ENCODE peak calls at places on chromosomes 11 and 22, in six cellular contexts. One of them, this sample, is unnamed. For H3K4me1, the result is how much of the 10 kb centered on the place peaks cover.

GRCh38 chr11:102007567-102008437 is 39.4 kb upstream of the CFAP300 start:
- DNase-seq in Caco-2: peak
- DNase-seq in adrenal gland: no peak
- DNase-seq in suprapubic skin: no peak
- DNase-seq in neuronal stem cell: peak
- DNase-seq in SJSA1: no peak
- DNase-seq in this sample: no peak

GRCh38 chr11:3058753-3059664 is 1.8 kb upstream of the CARS1 start:
- DNase-seq in Caco-2: no peak
- DNase-seq in adrenal gland: no peak
- DNase-seq in suprapubic skin: no peak
- DNase-seq in neuronal stem cell: no peak
- DNase-seq in SJSA1: peak
- DNase-seq in this sample: peak

GRCh38 chr22:30968015-30968923 is at the start of gene MORC2:
- DNase-seq in Caco-2: peak
- DNase-seq in adrenal gland: peak
- DNase-seq in suprapubic skin: peak
- DNase-seq in neuronal stem cell: peak
- DNase-seq in SJSA1: peak
- DNase-seq in this sample: no peak

GRCh38 chr11:34855754-34856095 is 60.5 kb downstream of the APIP start:
- DNase-seq in Caco-2: no peak
- DNase-seq in adrenal gland: no peak
- DNase-seq in suprapubic skin: no peak
- DNase-seq in neuronal stem cell: no peak
- DNase-seq in SJSA1: no peak
- DNase-seq in this sample: no peak

GRCh38 chr11:31607914-31608313 is 98.3 kb downstream of the ELP4 start:
- DNase-seq in Caco-2: no peak
- DNase-seq in adrenal gland: no peak
- DNase-seq in suprapubic skin: no peak
- DNase-seq in neuronal stem cell: no peak
- DNase-seq in SJSA1: no peak
- DNase-seq in this sample: no peak

GRCh38 chr11:70116386-70117077 is 38.4 kb downstream of the ANO1 start:
- DNase-seq in Caco-2: no peak
- DNase-seq in adrenal gland: no peak
- DNase-seq in suprapubic skin: no peak
- DNase-seq in neuronal stem cell: no peak
- DNase-seq in SJSA1: no peak
- DNase-seq in this sample: no peak

GRCh38 chr11:129115652-129116585 is 76.2 kb downstream of the ARHGAP32 start:
- DNase-seq in Caco-2: peak
- DNase-seq in adrenal gland: no peak
- DNase-seq in suprapubic skin: no peak
- DNase-seq in neuronal stem cell: no peak
- DNase-seq in SJSA1: no peak
- DNase-seq in this sample: no peak

GRCh38 chr11:68998390-68998911 is 14.6 kb downstream of the MRGPRF start:
- DNase-seq in Caco-2: peak
- DNase-seq in adrenal gland: peak
- DNase-seq in suprapubic skin: peak
- DNase-seq in neuronal stem cell: no peak
- DNase-seq in SJSA1: peak
- DNase-seq in this sample: no peak

GRCh38 chr11:110075822-110076208 is 17.4 kb upstream of the ZC3H12C start:
- DNase-seq in Caco-2: no peak
- DNase-seq in adrenal gland: no peak
- DNase-seq in suprapubic skin: no peak
- DNase-seq in neuronal stem cell: no peak
- DNase-seq in SJSA1: no peak
- DNase-seq in this sample: no peak

GRCh38 chr11:26649884-26650283 is 72.0 kb downstream of the SLC5A12 start:
- DNase-seq in Caco-2: peak
- DNase-seq in adrenal gland: peak
- DNase-seq in suprapubic skin: no peak
- DNase-seq in neuronal stem cell: peak
- DNase-seq in SJSA1: no peak
- DNase-seq in this sample: peak

GRCh38 chr22:20076627-20077172 is 3.3 kb upstream of the DGCR8 start:
- DNase-seq in Caco-2: no peak
- DNase-seq in adrenal gland: no peak
- DNase-seq in suprapubic skin: no peak
- DNase-seq in neuronal stem cell: no peak
- DNase-seq in SJSA1: no peak
- DNase-seq in this sample: no peak

GRCh38 chr22:43996170-43996980 is 27.7 kb upstream of the PARVB start:
- DNase-seq in Caco-2: no peak
- DNase-seq in adrenal gland: peak
- DNase-seq in suprapubic skin: no peak
- DNase-seq in neuronal stem cell: no peak
- DNase-seq in SJSA1: no peak
- DNase-seq in this sample: peak

GRCh38 chr22:24833881-24834495 is 28.0 kb downstream of the SGSM1 start:
- DNase-seq in Caco-2: no peak
- DNase-seq in adrenal gland: no peak
- DNase-seq in suprapubic skin: no peak
- DNase-seq in neuronal stem cell: no peak
- DNase-seq in SJSA1: no peak
- DNase-seq in this sample: no peak

GRCh38 chr11:114762437-114762836 is 84.1 kb downstream of the NXPE2 start:
- DNase-seq in Caco-2: peak
- DNase-seq in adrenal gland: peak
- DNase-seq in suprapubic skin: no peak
- DNase-seq in neuronal stem cell: peak
- DNase-seq in SJSA1: peak
- DNase-seq in this sample: peak

GRCh38 chr11:71153005-71153395 is 99.4 kb downstream of the SHANK2 start:
- DNase-seq in Caco-2: no peak
- DNase-seq in adrenal gland: peak
- DNase-seq in suprapubic skin: peak
- DNase-seq in neuronal stem cell: no peak
- DNase-seq in SJSA1: no peak
- DNase-seq in this sample: no peak

GRCh38 chr11:2945757-2946287 is 16.6 kb upstream of the PHLDA2 start:
- DNase-seq in Caco-2: no peak
- DNase-seq in adrenal gland: no peak
- DNase-seq in suprapubic skin: no peak
- DNase-seq in neuronal stem cell: no peak
- DNase-seq in SJSA1: no peak
- DNase-seq in this sample: no peak

DNA sequence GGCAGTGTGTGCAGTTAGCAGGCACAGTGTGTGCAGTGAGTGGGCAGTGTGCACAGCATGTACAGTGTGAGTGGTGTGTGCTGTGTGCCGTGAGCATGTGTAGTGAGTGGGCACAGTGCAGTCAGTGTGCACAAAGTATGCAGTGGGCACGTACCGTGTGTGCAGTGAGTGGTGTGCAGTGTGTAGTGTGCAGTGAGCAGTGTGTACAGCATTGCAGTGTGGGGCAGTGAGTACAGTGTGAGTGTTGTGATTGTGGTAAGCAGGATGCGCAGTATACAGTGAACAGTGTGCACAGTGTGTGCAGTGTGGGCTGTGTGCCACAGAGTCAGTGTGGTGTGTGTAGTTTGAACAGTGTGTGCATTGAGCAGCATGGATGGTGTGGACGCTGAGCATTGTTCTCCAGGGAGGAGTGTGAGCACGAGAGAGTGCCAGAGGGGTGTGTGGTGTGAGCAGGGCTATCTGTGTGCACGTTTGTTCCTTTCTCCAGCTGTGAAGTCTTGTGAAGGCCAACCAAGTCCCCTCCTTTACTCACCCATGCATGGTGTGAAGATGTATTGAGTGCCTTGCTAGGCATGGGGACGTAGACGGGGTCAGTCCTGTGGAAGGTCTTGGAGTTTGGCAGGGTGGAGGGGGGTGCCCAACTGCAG is 3.1 kb downstream of the SHANK3 start:
- DNase-seq in Caco-2: no peak
- DNase-seq in adrenal gland: no peak
- DNase-seq in suprapubic skin: peak
- DNase-seq in neuronal stem cell: no peak
- DNase-seq in SJSA1: peak
- DNase-seq in this sample: no peak
- H3K4me3 ChIP-seq in Caco-2: peak
- H3K4me3 ChIP-seq in adrenal gland: no peak
- H3K4me3 ChIP-seq in suprapubic skin: peak
- H3K4me3 ChIP-seq in neuronal stem cell: peak
- H3K4me3 ChIP-seq in SJSA1: no peak
- H3K4me3 ChIP-seq in this sample: peak

GRCh38 chr22:38501797-38502672 is 4.1 kb downstream of the DDX17 start:
- DNase-seq in Caco-2: no peak
- DNase-seq in adrenal gland: no peak
- DNase-seq in suprapubic skin: no peak
- DNase-seq in neuronal stem cell: no peak
- DNase-seq in SJSA1: no peak
- DNase-seq in this sample: no peak

GRCh38 chr22:38494498-38494897 is 11.6 kb downstream of the DDX17 start:
- DNase-seq in Caco-2: no peak
- DNase-seq in adrenal gland: no peak
- DNase-seq in suprapubic skin: no peak
- DNase-seq in neuronal stem cell: no peak
- DNase-seq in SJSA1: no peak
- DNase-seq in this sample: no peak

GRCh38 chr22:38503021-38503420 is 3.1 kb downstream of the DDX17 start:
- DNase-seq in Caco-2: no peak
- DNase-seq in adrenal gland: no peak
- DNase-seq in suprapubic skin: no peak
- DNase-seq in neuronal stem cell: no peak
- DNase-seq in SJSA1: no peak
- DNase-seq in this sample: no peak

GRCh38 chr22:38494939-38495338 is 11.2 kb downstream of the DDX17 start:
- DNase-seq in Caco-2: no peak
- DNase-seq in adrenal gland: no peak
- DNase-seq in suprapubic skin: no peak
- DNase-seq in neuronal stem cell: no peak
- DNase-seq in SJSA1: no peak
- DNase-seq in this sample: no peak

DNA sequence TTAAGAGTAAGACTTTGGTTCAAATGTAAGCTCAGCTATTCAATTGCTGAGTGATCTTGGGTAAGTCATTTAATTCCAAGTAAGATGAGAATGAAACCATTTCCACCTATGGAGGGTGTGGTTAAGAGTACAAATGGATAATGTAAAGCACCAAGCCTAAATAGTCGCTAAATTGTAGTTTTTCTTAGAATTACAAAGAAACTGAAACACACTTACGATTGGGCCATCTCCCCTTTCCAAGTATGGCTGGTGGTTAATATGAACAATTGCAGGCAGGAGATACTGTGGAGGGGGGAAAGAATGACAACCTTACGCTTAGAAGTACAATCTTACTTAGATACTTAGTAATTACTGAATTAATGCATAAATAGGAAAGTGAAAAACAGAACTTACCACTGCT is 8.2 kb downstream of the DDX17 start:
- DNase-seq in Caco-2: no peak
- DNase-seq in adrenal gland: no peak
- DNase-seq in suprapubic skin: no peak
- DNase-seq in neuronal stem cell: no peak
- DNase-seq in SJSA1: no peak
- DNase-seq in this sample: no peak
- H3K4me1 ChIP-seq in Caco-2: under half
- H3K4me1 ChIP-seq in adrenal gland: under half
- H3K4me1 ChIP-seq in suprapubic skin: under half
- H3K4me1 ChIP-seq in neuronal stem cell: under half
- H3K4me1 ChIP-seq in SJSA1: under half
- H3K4me1 ChIP-seq in this sample: under half

GRCh38 chr11:121038642-121039409 is 14.9 kb downstream of the TBCEL start:
- DNase-seq in Caco-2: peak
- DNase-seq in adrenal gland: no peak
- DNase-seq in suprapubic skin: no peak
- DNase-seq in neuronal stem cell: no peak
- DNase-seq in SJSA1: no peak
- DNase-seq in this sample: no peak

GRCh38 chr11:121042296-121042695 is 18.4 kb downstream of the TBCEL start:
- DNase-seq in Caco-2: no peak
- DNase-seq in adrenal gland: no peak
- DNase-seq in suprapubic skin: no peak
- DNase-seq in neuronal stem cell: no peak
- DNase-seq in SJSA1: no peak
- DNase-seq in this sample: no peak

GRCh38 chr11:121039971-121040613 is 16.2 kb downstream of the TBCEL start:
- DNase-seq in Caco-2: no peak
- DNase-seq in adrenal gland: no peak
- DNase-seq in suprapubic skin: no peak
- DNase-seq in neuronal stem cell: no peak
- DNase-seq in SJSA1: no peak
- DNase-seq in this sample: no peak

GRCh38 chr11:121040614-121041002 is 16.7 kb downstream of the TBCEL start:
- DNase-seq in Caco-2: no peak
- DNase-seq in adrenal gland: no peak
- DNase-seq in suprapubic skin: no peak
- DNase-seq in neuronal stem cell: no peak
- DNase-seq in SJSA1: no peak
- DNase-seq in this sample: no peak

DNA sequence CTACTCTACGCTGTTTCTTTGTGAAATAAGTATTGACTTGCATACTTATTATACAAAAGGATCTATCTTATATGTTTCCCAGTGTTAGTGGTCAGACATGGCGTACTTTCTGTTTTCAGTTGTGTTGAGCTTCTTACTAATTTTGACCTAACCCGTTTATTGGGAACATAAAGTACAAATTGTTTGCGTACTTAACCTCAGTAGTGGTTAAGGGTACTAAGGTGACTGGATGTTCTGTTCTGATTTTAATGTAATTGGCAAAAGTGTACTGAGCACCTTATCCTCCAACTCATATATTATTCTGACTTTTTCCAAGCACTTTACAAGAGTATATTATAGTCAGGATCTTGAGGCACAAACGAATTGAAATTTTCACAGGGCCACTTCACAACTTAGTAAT is 17.2 kb downstream of the TBCEL start:
- DNase-seq in Caco-2: no peak
- DNase-seq in adrenal gland: no peak
- DNase-seq in suprapubic skin: no peak
- DNase-seq in neuronal stem cell: no peak
- DNase-seq in SJSA1: no peak
- DNase-seq in this sample: no peak
- H3K4me3 ChIP-seq in Caco-2: no peak
- H3K4me3 ChIP-seq in adrenal gland: no peak
- H3K4me3 ChIP-seq in suprapubic skin: no peak
- H3K4me3 ChIP-seq in neuronal stem cell: no peak
- H3K4me3 ChIP-seq in SJSA1: no peak
- H3K4me3 ChIP-seq in this sample: no peak

DNA sequence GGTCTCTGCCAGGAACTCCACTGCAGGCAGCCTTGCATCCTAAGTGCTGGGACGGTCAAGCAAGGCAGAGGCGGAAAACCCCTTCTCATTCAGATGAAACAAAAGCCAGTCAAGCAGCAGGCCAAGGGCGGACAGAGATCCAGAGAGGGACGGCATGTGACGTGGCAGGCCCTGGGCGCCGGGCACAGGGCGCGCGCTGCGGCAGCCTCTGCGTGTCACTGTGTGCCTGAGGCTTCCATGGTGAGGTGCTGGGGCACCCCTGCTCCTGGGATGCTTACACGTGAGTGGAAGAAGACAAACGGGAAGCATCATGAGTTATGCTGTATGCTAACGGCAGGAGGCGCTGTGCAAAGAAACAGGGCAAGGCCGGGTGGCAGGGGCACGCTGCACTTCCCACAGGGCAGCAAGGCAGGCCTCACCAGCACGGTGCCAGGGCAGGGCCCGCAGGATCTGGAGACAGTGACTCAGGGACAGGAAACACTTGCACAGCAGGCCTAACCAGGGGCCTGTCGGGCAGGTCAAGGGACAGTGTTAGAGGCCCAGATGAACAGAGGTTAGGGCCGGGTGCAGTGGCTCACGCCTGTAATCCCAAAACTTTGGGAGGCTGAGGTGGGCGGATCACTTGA is 6.1 kb downstream of the TOLLIP start:
- DNase-seq in Caco-2: no peak
- DNase-seq in adrenal gland: no peak
- DNase-seq in suprapubic skin: peak
- DNase-seq in neuronal stem cell: no peak
- DNase-seq in SJSA1: no peak
- DNase-seq in this sample: no peak
- H3K4me1 ChIP-seq in Caco-2: under half
- H3K4me1 ChIP-seq in adrenal gland: under half
- H3K4me1 ChIP-seq in suprapubic skin: half or more
- H3K4me1 ChIP-seq in neuronal stem cell: under half
- H3K4me1 ChIP-seq in SJSA1: under half
- H3K4me1 ChIP-seq in this sample: half or more

This sample was measured in tibial artery.